ENCODE peak calls at places on chromosomes 1 and 21, in seven cellular contexts. R is fibroblast of lung, I is colonic mucosa, S is left ventricle myocardium inferior, J is cardiac fibroblast, Z is body of pancreas, X is PC-3. Y is an unnamed sample.

GRCh38 chr1:183163311-183163710 is 22.8 kb upstream of the LAMC2 start:
- DNase-seq in R (peak; percentile 68), I (no peak), S (no peak), J (no peak), Z (no peak), X (peak; percentile 96), Y (no peak)

GRCh38 chr21:45427331-45428271 is 22.6 kb downstream of the COL18A1 start:
- DNase-seq in R (peak; percentile 97), I (no peak), S (peak; percentile 42), J (peak; percentile 90), Z (peak; percentile 83), X (peak; percentile 97), Y (peak; percentile 61)

GRCh38 chr21:44919111-44919912 is 1.4 kb downstream of the ITGB2 start:
- DNase-seq in R (no peak), I (no peak), S (peak; percentile 22), J (no peak), Z (no peak), X (no peak), Y (no peak)

GRCh38 chr1:64082459-64082858 is 121.0 kb upstream of the UBE2U start:
- DNase-seq in R (peak; percentile 55), I (no peak), S (no peak), J (peak; percentile 35), Z (no peak), X (no peak), Y (no peak)

GRCh38 chr1:225828706-225829344 is 18.9 kb downstream of the EPHX1 start:
- DNase-seq in R (no peak), I (no peak), S (no peak), J (no peak), Z (no peak), X (no peak), Y (no peak)

GRCh38 chr1:48203287-48203900 is 19.1 kb upstream of the SLC5A9 start:
- DNase-seq in R (peak; percentile 37), I (no peak), S (no peak), J (peak; percentile 40), Z (no peak), X (peak; percentile 77), Y (peak; percentile 9)

GRCh38 chr1:203505526-203506189 is 11.7 kb downstream of the OPTC start:
- DNase-seq in R (no peak), I (no peak), S (no peak), J (no peak), Z (no peak), X (no peak), Y (no peak)

GRCh38 chr1:198934901-198935301 is 296.1 kb downstream of the PTPRC start:
- DNase-seq in R (no peak), I (no peak), S (no peak), J (peak; percentile 33), Z (no peak), X (peak; percentile 36), Y (no peak)

GRCh38 chr1:51877434-51878306 is 857 bp downstream of the NRDC start:
- DNase-seq in R (peak; percentile 38), I (peak; percentile 39), S (no peak), J (peak; percentile 51), Z (peak; percentile 25), X (peak; percentile 17), Y (no peak)

GRCh38 chr1:228048659-228049333 is 33.7 kb upstream of the ARF1 start:
- DNase-seq in R (no peak), I (no peak), S (no peak), J (no peak), Z (no peak), X (no peak), Y (no peak)

GRCh38 chr1:108962681-108963051 is 618 bp downstream of the CLCC1 start:
- DNase-seq in R (no peak), I (peak; percentile 59), S (no peak), J (no peak), Z (peak; percentile 59), X (peak; percentile 37), Y (no peak)

GRCh38 chr1:156959414-156959813 is 39.0 kb downstream of the LRRC71 start:
- DNase-seq in R (peak; percentile 84), I (no peak), S (no peak), J (no peak), Z (no peak), X (no peak), Y (peak; percentile 24)

GRCh38 chr1:45769261-45769932 is 18.9 kb upstream of the IPP start:
- DNase-seq in R (peak; percentile 63), I (no peak), S (no peak), J (peak; percentile 20), Z (no peak), X (no peak), Y (peak; percentile 40)

GRCh38 chr1:24903560-24903954 is 26.5 kb downstream of the RUNX3 start:
- DNase-seq in R (no peak), I (no peak), S (no peak), J (no peak), Z (no peak), X (no peak), Y (no peak)

GRCh38 chr1:9539829-9540550 is 725 bp downstream of the SLC25A33 start:
- DNase-seq in R (peak; percentile 46), I (peak; percentile 56), S (peak; percentile 41), J (peak; percentile 51), Z (peak; percentile 55), X (peak; percentile 47), Y (no peak)

GRCh38 chr1:213186168-213186567 is 135.1 kb downstream of the RPS6KC1 start:
- DNase-seq in R (no peak), I (no peak), S (no peak), J (no peak), Z (no peak), X (no peak), Y (no peak)

GRCh38 chr1:53408013-53408754 is 51.0 kb upstream of the DMRTB1 start:
- DNase-seq in R (no peak), I (no peak), S (no peak), J (no peak), Z (no peak), X (no peak), Y (no peak)

GRCh38 chr1:215539803-215540575 is 27.1 kb upstream of the KCTD3 start:
- DNase-seq in R (peak; percentile 37), I (no peak), S (no peak), J (peak; percentile 44), Z (no peak), X (peak; percentile 74), Y (peak; percentile 32)

GRCh38 chr1:113616201-113616600 is 143.1 kb downstream of the PHTF1 start:
- DNase-seq in R (peak; percentile 38), I (no peak), S (no peak), J (peak; percentile 6), Z (no peak), X (no peak), Y (no peak)

GRCh38 chr1:214452152-214452806 is 99.1 kb downstream of the PTPN14 start:
- DNase-seq in R (no peak), I (no peak), S (no peak), J (no peak), Z (no peak), X (no peak), Y (no peak)

GRCh38 chr1:54199151-54199764 is 572 bp downstream of the CYB5RL start:
- DNase-seq in R (peak; percentile 32), I (peak; percentile 38), S (no peak), J (no peak), Z (no peak), X (no peak), Y (no peak)

GRCh38 chr1:36084502-36085115 is 715 bp downstream of the TEKT2 start:
- DNase-seq in R (no peak), I (no peak), S (no peak), J (no peak), Z (peak; percentile 58), X (no peak), Y (no peak)

GRCh38 chr1:119689511-119689910 is 22.2 kb upstream of the PHGDH start:
- DNase-seq in R (no peak), I (no peak), S (no peak), J (no peak), Z (no peak), X (no peak), Y (no peak)

GRCh38 chr1:181936768-181937581 is 124.5 kb downstream of the ZNF648 start:
- DNase-seq in R (no peak), I (peak; percentile 52), S (no peak), J (no peak), Z (peak; percentile 50), X (peak; percentile 65), Y (no peak)
- TF ChIP-seq CTCF in R (no peak), I (peak; percentile 26), S (peak; percentile 58), J (no peak), Z (peak; percentile 48), X (peak; percentile 65), Y (no peak)

GRCh38 chr1:12438349-12438924 is 179.6 kb downstream of the DHRS3 start:
- DNase-seq in R (no peak), I (no peak), S (no peak), J (no peak), Z (no peak), X (peak; percentile 55), Y (no peak)
- H3K4me3 ChIP-seq in R (no peak overlapping the region), I (no peak overlapping the region), S (no peak overlapping the region), J (no peak overlapping the region), Z (no peak overlapping the region), X (no peak overlapping the region), Y (no peak overlapping the region)

GRCh38 chr1:232981161-232981560 is 30.8 kb downstream of the NTPCR start:
- DNase-seq in R (no peak), I (no peak), S (no peak), J (no peak), Z (no peak), X (no peak), Y (no peak)

GRCh38 chr1:232978827-232979226 is 28.4 kb downstream of the NTPCR start:
- DNase-seq in R (no peak), I (no peak), S (no peak), J (peak; percentile 18), Z (no peak), X (no peak), Y (no peak)

GRCh38 chr1:232979596-232979995 is 29.2 kb downstream of the NTPCR start:
- DNase-seq in R (no peak), I (no peak), S (no peak), J (no peak), Z (no peak), X (no peak), Y (no peak)

GRCh38 chr1:232982238-232982944 is 32.0 kb downstream of the NTPCR start:
- DNase-seq in R (no peak), I (no peak), S (no peak), J (peak; percentile 46), Z (peak; percentile 33), X (peak; percentile 44), Y (no peak)

GRCh38 chr1:232980336-232980978 is 30.0 kb downstream of the NTPCR start:
- DNase-seq in R (no peak), I (no peak), S (no peak), J (no peak), Z (no peak), X (no peak), Y (no peak)
- TF ChIP-seq CTCF in R (no peak), I (no peak), S (no peak), J (no peak), Z (no peak), X (no peak), Y (no peak)

GRCh38 chr1:58902830-58903229 is 119.0 kb upstream of the JUN start:
- DNase-seq in R (no peak), I (no peak), S (no peak), J (no peak), Z (no peak), X (no peak), Y (no peak)
- H3K4me3 ChIP-seq in R (no peak overlapping the region), I (peak overlapping the region; percentile 41), S (peak overlapping the region; percentile 69), J (no peak overlapping the region), Z (no peak overlapping the region), X (peak overlapping the region; percentile 78), Y (no peak overlapping the region)

DNA sequence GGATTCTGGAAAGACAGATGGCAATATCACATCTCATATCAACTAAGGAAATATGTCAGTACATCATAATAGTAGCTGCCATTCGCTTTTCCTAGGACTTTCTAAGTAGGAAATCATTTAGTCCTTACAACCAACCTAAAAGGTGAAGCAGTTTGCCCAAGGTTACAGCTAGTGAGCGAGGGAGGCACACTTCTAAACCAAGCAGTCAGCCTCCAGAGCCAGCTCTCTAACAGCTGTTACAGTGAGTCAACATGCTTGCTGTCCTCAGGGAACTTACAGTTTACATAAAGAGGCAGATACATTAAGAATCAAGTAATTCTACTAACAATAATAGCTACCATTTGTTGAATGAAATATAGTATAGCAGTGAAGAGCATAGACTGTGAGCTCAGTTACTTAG is 57.1 kb downstream of the GIPC2 start:
- DNase-seq in R (no peak), I (no peak), S (no peak), J (no peak), Z (no peak), X (no peak), Y (no peak)
- TF ChIP-seq CTCF in R (no peak), I (no peak), S (no peak), J (no peak), Z (no peak), X (no peak), Y (no peak)